ENCODE peak calls at places on chromosomes 6 and 20, in five cellular contexts. B is activated CD4-positive, alpha-beta T cell treated with anti-CD3 and anti-CD28 coated beads, Interleukin-2, amount 50 U/mL, for 1 hour; U is caudate nucleus; H is activated T-helper 1 cell treated with anti-CD3 and anti-CD28 coated beads, Interleukin-12 subunit alpha, Interleukin-12 subunit beta, Interleukin-2, Interleukin-4 antibody, amounts not matched to agents 30 ng/mL and 10 ng/mL and 1 ng/mL, durations not matched to agents 14 hours and 24 hours and 36 hours; T is activated T-cell treated with anti-CD3 and anti-CD28 coated beads for 1 hour. L is an unnamed sample.

GRCh38 chr20:21528870-21529269 is 15.0 kb upstream of the NKX2-2 start:
- DNase-seq in T (no peak), H (no peak), B (no peak), U (no peak), L (peak)

GRCh38 chr6:37578104-37578503 is 78.4 kb upstream of the CCDC167 start:
- DNase-seq in H (no peak), T (no peak), B (no peak), U (no peak), L (no peak)

GRCh38 chr6:138397128-138397814 is 6.8 kb upstream of the HEBP2 start:
- DNase-seq in H (no peak), U (no peak), T (no peak), B (no peak), L (no peak)

GRCh38 chr6:3455490-3456394 is 1.1 kb downstream of the SLC22A23 start:
- DNase-seq in T (no peak), U (peak), H (no peak), B (peak), L (no peak)

GRCh38 chr20:22575087-22575721 is 9.2 kb downstream of the FOXA2 start:
- DNase-seq in T (no peak), B (no peak), U (no peak), H (no peak), L (no peak)

GRCh38 chr6:132381381-132381780 is 19.9 kb downstream of the MOXD1 start:
- DNase-seq in H (no peak), B (no peak), T (no peak), U (no peak), L (no peak)

GRCh38 chr20:22523499-22524392 is 60.6 kb downstream of the FOXA2 start:
- DNase-seq in B (no peak), H (no peak), T (no peak), U (no peak), L (no peak)

GRCh38 chr20:41249781-41250281 is 67.7 kb downstream of the ZHX3 start:
- DNase-seq in H (no peak), B (no peak), U (peak), T (no peak), L (peak)